ENCODE peak calls at places on chromosome 15, in five cellular contexts. E is NB4, Y is A549, B is spleen, A is foreskin fibroblast. T is an unnamed sample.
A peak's percentile ranks its signal among the peaks of the same experiment; 100 is the strongest.

GRCh38 chr15:75225951-75226732 is 24.5 kb downstream of the C15orf39 start:
- DNase-seq in E (no peak), Y (no peak), B (peak; percentile 71), A (no peak), T (no peak)

GRCh38 chr15:70535071-70535954 is 228.0 kb downstream of the UACA start:
- DNase-seq in E (peak; percentile 78), Y (no peak), B (peak; percentile 84), A (no peak), T (no peak)

GRCh38 chr15:81888748-81889479 is 156.9 kb downstream of the MEX3B start:
- DNase-seq in E (no peak), Y (no peak), B (no peak), A (peak; percentile 91), T (no peak)

GRCh38 chr15:48190932-48191573 is 412 bp upstream of the CTXN2 start:
- DNase-seq in E (peak; percentile 45), Y (peak; percentile 26), B (no peak), A (peak; percentile 86), T (peak; percentile 67)

GRCh38 chr15:81789403-81789802 is 256.4 kb downstream of the MEX3B start:
- DNase-seq in E (no peak), Y (no peak), B (no peak), A (no peak), T (no peak)

GRCh38 chr15:85625431-85625830 is 169.3 kb downstream of the KLHL25 start:
- DNase-seq in E (no peak), Y (no peak), B (no peak), A (no peak), T (no peak)

GRCh38 chr15:39455502-39455991 is 125.3 kb upstream of the THBS1 start:
- DNase-seq in E (peak; percentile 62), Y (peak; percentile 40), B (no peak), A (peak; percentile 92), T (peak; percentile 86)

GRCh38 chr15:25238126-25238525 is 200.7 kb downstream of the UBE3A start:
- DNase-seq in E (no peak), Y (no peak), B (peak; percentile 63), A (no peak), T (no peak)

GRCh38 chr15:101378356-101378755 is 83.3 kb upstream of the SNRPA1 start:
- DNase-seq in E (no peak), Y (no peak), B (peak; percentile 30), A (no peak), T (no peak)

GRCh38 chr15:25455244-25455643 is 16.4 kb upstream of the UBE3A start:
- DNase-seq in E (no peak), Y (no peak), B (no peak), A (no peak), T (no peak)

GRCh38 chr15:31477301-31477700 is 150.7 kb downstream of the KLF13 start:
- DNase-seq in E (no peak), Y (no peak), B (peak; percentile 53), A (no peak), T (no peak)

GRCh38 chr15:92953569-92953968 is 53.4 kb downstream of the CHD2 start:
- DNase-seq in E (no peak), Y (no peak), B (no peak), A (no peak), T (no peak)

GRCh38 chr15:92953997-92954396 is 53.9 kb downstream of the CHD2 start:
- DNase-seq in E (no peak), Y (no peak), B (no peak), A (no peak), T (no peak)

GRCh38 chr15:92952451-92952850 is 52.3 kb downstream of the CHD2 start:
- DNase-seq in E (no peak), Y (no peak), B (no peak), A (no peak), T (no peak)

GRCh38 chr15:92955706-92956105 is 55.6 kb downstream of the CHD2 start:
- DNase-seq in E (no peak), Y (no peak), B (no peak), A (no peak), T (no peak)

GRCh38 chr15:92954578-92954977 is 54.5 kb downstream of the CHD2 start:
- DNase-seq in E (peak; percentile 61), Y (peak; percentile 51), B (no peak), A (no peak), T (no peak)
- TF ChIP-seq CTCF in E (peak; percentile 60), Y (peak; percentile 27), B (peak; percentile 16), A (peak; percentile 9), T (peak; percentile 21)

GRCh38 chr15:55254916-55255679 is 34.5 kb downstream of the RAB27A start:
- DNase-seq in E (peak; percentile 47), Y (no peak), B (no peak), A (no peak), T (no peak)
- H3K4me3 ChIP-seq in E (peak overlapping the region; percentile 6), Y (no peak overlapping the region), B (peak overlapping the region; percentile 6), A (no peak overlapping the region), T (peak overlapping the region; percentile 14)

GRCh38 chr15:41809121-41809520 is 18.8 kb upstream of the JMJD7 start:
- DNase-seq in E (no peak), Y (no peak), B (no peak), A (peak; percentile 65), T (no peak)

GRCh38 chr15:41809526-41810220 is 18.2 kb upstream of the JMJD7 start:
- DNase-seq in E (no peak), Y (no peak), B (no peak), A (no peak), T (no peak)

GRCh38 chr15:41811432-41812195 is 16.3 kb upstream of the JMJD7 start:
- DNase-seq in E (peak; percentile 82), Y (peak; percentile 70), B (peak; percentile 93), A (peak; percentile 92), T (peak; percentile 90)

GRCh38 chr15:41812820-41813375 is 15.0 kb upstream of the JMJD7 start:
- DNase-seq in E (no peak), Y (no peak), B (peak; percentile 55), A (no peak), T (no peak)

GRCh38 chr15:41810651-41811431 is 17.1 kb upstream of the JMJD7 start:
- DNase-seq in E (no peak), Y (no peak), B (no peak), A (no peak), T (no peak)
- TF ChIP-seq CTCF in E (no peak), Y (no peak), B (no peak), A (no peak), T (no peak)

GRCh38 chr15:99121207-99121606 is 16.3 kb downstream of the SYNM start:
- DNase-seq in E (no peak), Y (no peak), B (no peak), A (no peak), T (no peak)

GRCh38 chr15:99124641-99125040 is 19.8 kb downstream of the SYNM start:
- DNase-seq in E (peak; percentile 29), Y (no peak), B (no peak), A (no peak), T (no peak)

GRCh38 chr15:99123706-99124451 is 19.0 kb downstream of the SYNM start:
- DNase-seq in E (peak; percentile 69), Y (peak; percentile 92), B (no peak), A (peak; percentile 99), T (peak; percentile 92)

GRCh38 chr15:99121691-99122410 is 17.0 kb downstream of the SYNM start:
- DNase-seq in E (no peak), Y (no peak), B (no peak), A (no peak), T (no peak)

GRCh38 chr15:99122831-99123705 is 18.2 kb downstream of the SYNM start:
- DNase-seq in E (no peak), Y (no peak), B (no peak), A (no peak), T (no peak)
- H3K4me3 ChIP-seq in E (no peak overlapping the region), Y (peak overlapping the region; percentile 33), B (no peak overlapping the region), A (peak overlapping the region; percentile 20), T (no peak overlapping the region)

DNA sequence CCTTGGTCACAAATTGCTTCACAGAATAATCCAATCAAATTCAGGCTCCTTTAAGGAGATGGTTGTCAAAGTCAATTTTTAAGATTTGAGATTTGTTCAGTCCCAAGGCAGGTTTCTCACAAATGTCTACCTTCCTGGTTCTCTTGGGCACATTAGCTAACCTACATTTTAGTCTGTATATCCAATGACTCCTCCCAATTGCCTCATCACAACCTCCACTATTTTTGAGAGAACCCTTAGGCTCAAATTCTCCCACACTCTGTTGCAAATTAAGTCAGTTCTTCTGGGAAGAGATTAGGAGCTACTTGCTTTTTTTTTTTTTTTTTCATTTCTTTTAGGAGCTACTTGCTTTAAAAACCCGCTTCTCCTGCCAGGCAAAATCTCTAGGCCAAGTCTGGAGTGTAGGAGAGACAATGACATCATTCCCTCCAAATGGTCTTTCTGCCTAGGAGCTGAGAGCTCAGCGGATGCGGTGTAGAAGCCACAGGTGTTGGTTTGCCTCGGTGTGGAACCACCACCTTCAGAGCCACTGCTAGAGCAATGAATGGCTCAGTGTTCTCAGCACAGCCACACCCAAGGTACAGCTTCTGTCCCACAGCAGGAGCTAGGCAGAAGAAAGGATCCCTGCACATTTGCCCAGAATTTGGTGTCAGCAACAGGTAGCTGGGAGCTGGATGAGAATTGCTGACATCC is 10.0 kb upstream of the INO80 start:
- DNase-seq in E (no peak), Y (no peak), B (no peak), A (no peak), T (no peak)
- TF ChIP-seq CTCF in E (no peak), Y (no peak), B (no peak), A (no peak), T (no peak)

GRCh38 chr15:96329403-96329981 is 1.0 kb upstream of the NR2F2 start:
- DNase-seq in E (no peak), Y (peak; percentile 10), B (no peak), A (peak; percentile 45), T (peak; percentile 60)

GRCh38 chr15:96326551-96327154 is 3.8 kb upstream of the NR2F2 start:
- DNase-seq in E (peak; percentile 95), Y (peak; percentile 51), B (no peak), A (peak; percentile 77), T (peak; percentile 73)

GRCh38 chr15:96330064-96330449 is 443 bp upstream of the NR2F2 start:
- DNase-seq in E (peak; percentile 82), Y (peak; percentile 82), B (peak; percentile 80), A (peak; percentile 93), T (peak; percentile 89)

GRCh38 chr15:96327155-96327741 is 3.3 kb upstream of the NR2F2 start:
- DNase-seq in E (peak; percentile 92), Y (peak; percentile 90), B (no peak), A (peak; percentile 90), T (peak; percentile 96)

GRCh38 chr15:96328101-96328958 is 2.2 kb upstream of the NR2F2 start:
- DNase-seq in E (no peak), Y (no peak), B (no peak), A (peak; percentile 35), T (peak; percentile 63)
- H3K4me3 ChIP-seq in E (no peak overlapping the region), Y (no peak overlapping the region), B (no peak overlapping the region), A (peak overlapping the region; percentile 86), T (peak overlapping the region; percentile 88)

DNA sequence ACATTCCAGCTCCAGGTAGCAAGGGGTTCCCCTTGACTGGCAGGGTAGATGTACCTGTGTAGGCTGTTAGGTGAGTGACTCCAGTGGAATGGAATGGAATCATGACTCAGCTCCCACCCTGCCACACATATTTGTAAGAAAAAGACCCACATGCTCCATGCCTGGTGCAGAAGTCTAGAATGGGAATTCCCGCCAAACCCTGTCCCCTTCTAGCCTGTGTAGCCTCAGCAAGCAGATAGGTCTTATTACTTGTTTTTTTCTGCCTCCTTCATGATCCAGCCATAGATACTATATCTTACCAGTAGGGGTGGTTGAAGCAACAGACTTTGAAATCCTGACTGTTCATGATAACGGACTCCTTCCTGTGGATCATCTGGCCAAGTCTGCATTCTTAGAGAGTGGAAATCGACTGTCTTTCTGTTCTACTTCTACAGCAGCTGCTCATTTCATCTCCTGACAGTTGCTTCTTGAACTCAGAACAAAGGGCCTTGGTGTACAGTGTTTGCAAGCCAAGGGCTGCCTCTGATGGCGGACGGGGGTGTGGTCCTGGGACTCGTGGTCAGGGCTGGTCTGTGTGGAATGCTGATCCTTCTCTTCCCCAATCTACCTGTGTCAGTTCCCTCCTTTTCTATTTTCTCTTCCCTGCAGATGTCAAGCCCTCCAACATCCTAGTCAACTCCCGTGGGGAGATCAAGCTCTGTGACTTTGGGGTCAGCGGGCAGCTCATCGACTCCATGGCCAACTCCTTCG is 16.3 kb downstream of the SNAPC5 start:
- DNase-seq in E (no peak), Y (no peak), B (no peak), A (no peak), T (no peak)
- TF ChIP-seq CTCF in E (no peak), Y (no peak), B (no peak), A (no peak), T (no peak)